ENCODE peak calls at places on chromosome 16, in seven cellular contexts. One of them, this sample, is unnamed.

GRCh38 chr16:11583171-11583570 is 3.5 kb downstream of the LITAF start:
- DNase-seq in KBM-7: no peak
- DNase-seq in ELR: peak; percentile 13
- DNase-seq in AG08395: no peak
- DNase-seq in fibroblast of gingiva: peak; percentile 28
- DNase-seq in GM23248: peak; percentile 59
- DNase-seq in HEK293T: no peak
- DNase-seq in this sample: no peak

GRCh38 chr16:71216714-71217113 is 13.8 kb downstream of the HYDIN start:
- DNase-seq in HEK293T: no peak
- DNase-seq in fibroblast of gingiva: no peak
- DNase-seq in ELR: no peak
- DNase-seq in AG08395: no peak
- DNase-seq in GM23248: no peak
- DNase-seq in KBM-7: no peak
- DNase-seq in this sample: no peak

GRCh38 chr16:49643429-49644142 is 212.3 kb downstream of the ZNF423 start:
- DNase-seq in ELR: peak; percentile 2
- DNase-seq in fibroblast of gingiva: peak; percentile 67
- DNase-seq in AG08395: peak; percentile 62
- DNase-seq in GM23248: peak; percentile 81
- DNase-seq in HEK293T: no peak
- DNase-seq in KBM-7: no peak
- DNase-seq in this sample: no peak

GRCh38 chr16:23351360-23351759 is 49.3 kb downstream of the SCNN1B start:
- DNase-seq in AG08395: no peak
- DNase-seq in fibroblast of gingiva: no peak
- DNase-seq in HEK293T: no peak
- DNase-seq in ELR: no peak
- DNase-seq in GM23248: no peak
- DNase-seq in KBM-7: no peak
- DNase-seq in this sample: no peak

GRCh38 chr16:48277158-48277557 is 29.8 kb upstream of the ABCC11 start:
- DNase-seq in AG08395: no peak
- DNase-seq in KBM-7: no peak
- DNase-seq in ELR: no peak
- DNase-seq in GM23248: no peak
- DNase-seq in HEK293T: peak; percentile 5
- DNase-seq in fibroblast of gingiva: no peak
- DNase-seq in this sample: peak; percentile 28

GRCh38 chr16:48511071-48511540 is 98.9 kb downstream of the N4BP1 start:
- DNase-seq in GM23248: peak; percentile 84
- DNase-seq in HEK293T: no peak
- DNase-seq in KBM-7: no peak
- DNase-seq in ELR: peak; percentile 9
- DNase-seq in AG08395: peak; percentile 68
- DNase-seq in fibroblast of gingiva: peak; percentile 56
- DNase-seq in this sample: no peak

GRCh38 chr16:2894231-2894630 is 11.2 kb downstream of the FLYWCH2 start:
- DNase-seq in AG08395: no peak
- DNase-seq in GM23248: no peak
- DNase-seq in KBM-7: no peak
- DNase-seq in fibroblast of gingiva: no peak
- DNase-seq in ELR: no peak
- DNase-seq in HEK293T: no peak
- DNase-seq in this sample: no peak

GRCh38 chr16:79845734-79846135 is 245.2 kb upstream of the MAF start:
- DNase-seq in GM23248: no peak
- DNase-seq in ELR: no peak
- DNase-seq in AG08395: no peak
- DNase-seq in KBM-7: no peak
- DNase-seq in fibroblast of gingiva: no peak
- DNase-seq in HEK293T: no peak
- DNase-seq in this sample: no peak

GRCh38 chr16:69465083-69465721 is 40.8 kb downstream of the CYB5B start:
- DNase-seq in GM23248: no peak
- DNase-seq in HEK293T: no peak
- DNase-seq in ELR: peak; percentile 82
- DNase-seq in AG08395: no peak
- DNase-seq in KBM-7: peak; percentile 66
- DNase-seq in fibroblast of gingiva: no peak
- DNase-seq in this sample: peak; percentile 39

GRCh38 chr16:85357323-85357722 is 245.1 kb upstream of the CIBAR2 start:
- DNase-seq in AG08395: no peak
- DNase-seq in HEK293T: no peak
- DNase-seq in GM23248: no peak
- DNase-seq in ELR: no peak
- DNase-seq in KBM-7: no peak
- DNase-seq in fibroblast of gingiva: no peak
- DNase-seq in this sample: no peak

GRCh38 chr16:65867276-65867990 is 499.1 kb upstream of the CDH5 start:
- DNase-seq in AG08395: no peak
- DNase-seq in HEK293T: no peak
- DNase-seq in fibroblast of gingiva: no peak
- DNase-seq in KBM-7: no peak
- DNase-seq in GM23248: no peak
- DNase-seq in ELR: no peak
- DNase-seq in this sample: no peak

GRCh38 chr16:6035161-6035560 is 937.6 kb upstream of the EEF2KMT start:
- DNase-seq in ELR: no peak
- DNase-seq in GM23248: no peak
- DNase-seq in AG08395: no peak
- DNase-seq in fibroblast of gingiva: no peak
- DNase-seq in KBM-7: no peak
- DNase-seq in HEK293T: no peak
- DNase-seq in this sample: no peak

GRCh38 chr16:20851601-20852000 is 45.3 kb downstream of the REXO5 start:
- DNase-seq in fibroblast of gingiva: peak; percentile 97
- DNase-seq in AG08395: peak; percentile 87
- DNase-seq in ELR: peak; percentile 68
- DNase-seq in KBM-7: no peak
- DNase-seq in HEK293T: no peak
- DNase-seq in GM23248: peak; percentile 96
- DNase-seq in this sample: peak; percentile 89

GRCh38 chr16:57318240-57318970 is 33.9 kb upstream of the PLLP start:
- DNase-seq in fibroblast of gingiva: peak; percentile 31
- DNase-seq in ELR: no peak
- DNase-seq in HEK293T: no peak
- DNase-seq in KBM-7: no peak
- DNase-seq in GM23248: no peak
- DNase-seq in AG08395: peak; percentile 23
- DNase-seq in this sample: peak; percentile 65